ENCODE peak calls at places on chromosomes 11 and 22, in six cellular contexts. One of them, this sample, is unnamed.

GRCh38 chr11:73384871-73385692 is 8.9 kb downstream of the RELT start:
- DNase-seq in spleen: peak
- DNase-seq in ascending aorta: peak
- DNase-seq in LNCaP clone FGC: no peak
- DNase-seq in naive thymus-derived CD4-positive, alpha-beta T cell: no peak
- DNase-seq in tibial artery: no peak
- DNase-seq in this sample: no peak

GRCh38 chr11:110176366-110177056 is 83.3 kb downstream of the ZC3H12C start:
- DNase-seq in ascending aorta: no peak
- DNase-seq in naive thymus-derived CD4-positive, alpha-beta T cell: no peak
- DNase-seq in tibial artery: no peak
- DNase-seq in LNCaP clone FGC: no peak
- DNase-seq in spleen: peak
- DNase-seq in this sample: no peak

GRCh38 chr11:13364388-13364787 is 86.8 kb downstream of the BMAL1 start:
- DNase-seq in ascending aorta: no peak
- DNase-seq in naive thymus-derived CD4-positive, alpha-beta T cell: no peak
- DNase-seq in spleen: no peak
- DNase-seq in LNCaP clone FGC: no peak
- DNase-seq in tibial artery: no peak
- DNase-seq in this sample: peak

GRCh38 chr11:119805663-119806062 is 76.7 kb upstream of the NECTIN1 start:
- DNase-seq in spleen: peak
- DNase-seq in tibial artery: no peak
- DNase-seq in naive thymus-derived CD4-positive, alpha-beta T cell: no peak
- DNase-seq in LNCaP clone FGC: no peak
- DNase-seq in ascending aorta: no peak
- DNase-seq in this sample: no peak

GRCh38 chr11:19723572-19724342 is 11.1 kb downstream of the NAV2 start:
- DNase-seq in LNCaP clone FGC: no peak
- DNase-seq in tibial artery: peak
- DNase-seq in ascending aorta: peak
- DNase-seq in naive thymus-derived CD4-positive, alpha-beta T cell: peak
- DNase-seq in spleen: no peak
- DNase-seq in this sample: peak

GRCh38 chr11:56842829-56843794 is 94.6 kb upstream of the OR9G4 start:
- DNase-seq in spleen: no peak
- DNase-seq in tibial artery: no peak
- DNase-seq in LNCaP clone FGC: no peak
- DNase-seq in ascending aorta: no peak
- DNase-seq in naive thymus-derived CD4-positive, alpha-beta T cell: no peak
- DNase-seq in this sample: peak

GRCh38 chr11:118870396-118871343 is 13.0 kb upstream of the CXCR5 start:
- DNase-seq in naive thymus-derived CD4-positive, alpha-beta T cell: peak
- DNase-seq in tibial artery: peak
- DNase-seq in ascending aorta: peak
- DNase-seq in LNCaP clone FGC: peak
- DNase-seq in spleen: peak
- DNase-seq in this sample: no peak

GRCh38 chr11:88281317-88281712 is 56.2 kb downstream of the CTSC start:
- DNase-seq in LNCaP clone FGC: no peak
- DNase-seq in ascending aorta: no peak
- DNase-seq in naive thymus-derived CD4-positive, alpha-beta T cell: no peak
- DNase-seq in spleen: no peak
- DNase-seq in tibial artery: no peak
- DNase-seq in this sample: no peak

GRCh38 chr11:14969922-14970323 is 2.2 kb downstream of the CALCA start:
- DNase-seq in ascending aorta: no peak
- DNase-seq in tibial artery: no peak
- DNase-seq in spleen: peak
- DNase-seq in LNCaP clone FGC: no peak
- DNase-seq in naive thymus-derived CD4-positive, alpha-beta T cell: peak
- DNase-seq in this sample: no peak

GRCh38 chr11:66598993-66599392 is 6.0 kb downstream of the CCS start:
- DNase-seq in ascending aorta: no peak
- DNase-seq in naive thymus-derived CD4-positive, alpha-beta T cell: no peak
- DNase-seq in tibial artery: no peak
- DNase-seq in LNCaP clone FGC: no peak
- DNase-seq in spleen: peak
- DNase-seq in this sample: no peak

GRCh38 chr11:47948137-47948536 is 32.2 kb upstream of the PTPRJ start:
- DNase-seq in ascending aorta: no peak
- DNase-seq in LNCaP clone FGC: no peak
- DNase-seq in tibial artery: no peak
- DNase-seq in naive thymus-derived CD4-positive, alpha-beta T cell: no peak
- DNase-seq in spleen: no peak
- DNase-seq in this sample: no peak

DNA sequence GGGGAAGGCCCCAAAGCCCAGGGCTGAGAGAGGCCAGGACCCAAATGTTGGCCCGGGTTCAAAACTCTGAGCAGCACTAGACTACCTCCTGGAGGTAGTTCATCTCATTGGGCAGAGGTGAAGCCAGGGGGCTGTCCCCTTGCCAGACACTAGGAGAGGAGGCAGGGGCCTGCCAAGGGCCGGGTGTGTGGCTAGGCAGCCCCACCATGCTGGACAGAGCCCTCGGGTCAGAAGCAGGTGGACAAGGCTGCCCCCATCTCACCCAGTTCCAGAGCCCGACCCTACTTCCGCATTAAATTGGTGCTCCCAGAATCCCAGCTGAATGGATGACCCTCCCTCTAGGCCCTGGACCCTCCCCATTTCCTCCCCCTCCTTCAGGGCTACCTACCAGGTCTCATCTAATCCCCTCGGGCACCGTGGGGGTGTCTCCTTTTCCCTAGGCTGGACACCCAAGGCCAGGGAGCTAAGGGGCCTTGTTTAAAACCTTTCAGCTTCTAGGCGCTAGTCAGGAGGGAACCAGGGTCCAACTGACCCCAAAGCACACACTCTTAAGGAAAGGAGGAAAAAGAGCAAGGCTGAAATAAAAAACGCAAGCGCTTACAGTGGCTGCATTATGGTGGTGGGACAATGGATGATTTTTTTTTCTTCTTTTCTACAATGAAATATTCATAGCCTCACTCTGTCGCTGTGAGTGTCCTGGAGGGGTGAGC is 72.1 kb upstream of the TCF20 start:
- DNase-seq in LNCaP clone FGC: no peak
- DNase-seq in ascending aorta: no peak
- DNase-seq in naive thymus-derived CD4-positive, alpha-beta T cell: no peak
- DNase-seq in tibial artery: no peak
- DNase-seq in spleen: no peak
- DNase-seq in this sample: no peak
- H3K4me3 ChIP-seq in LNCaP clone FGC: peak
- H3K4me3 ChIP-seq in ascending aorta: peak
- H3K4me3 ChIP-seq in naive thymus-derived CD4-positive, alpha-beta T cell: peak
- H3K4me3 ChIP-seq in tibial artery: peak
- H3K4me3 ChIP-seq in spleen: peak
- H3K4me3 ChIP-seq in this sample: peak

DNA sequence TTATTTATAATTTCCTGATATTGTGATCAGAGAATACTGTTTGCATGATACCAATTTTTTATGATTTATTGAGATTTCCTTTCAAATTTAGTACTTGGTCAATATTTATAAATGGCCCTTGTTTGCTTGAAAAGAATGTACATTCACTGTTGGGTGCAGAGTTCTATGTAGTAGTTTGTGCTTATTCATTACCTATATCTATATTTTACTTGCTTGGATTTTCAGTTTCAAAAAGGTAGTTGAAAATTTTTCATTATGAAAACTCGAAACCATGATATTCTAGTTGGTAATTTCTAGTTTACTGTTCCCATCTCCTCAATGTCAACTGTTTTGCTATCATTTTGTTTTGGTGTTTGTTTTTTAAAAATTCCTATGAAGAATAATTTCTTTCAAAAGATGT is 155.7 kb downstream of the AASDHPPT start:
- DNase-seq in spleen: no peak
- DNase-seq in LNCaP clone FGC: no peak
- DNase-seq in naive thymus-derived CD4-positive, alpha-beta T cell: no peak
- DNase-seq in ascending aorta: no peak
- DNase-seq in tibial artery: no peak
- DNase-seq in this sample: no peak
- H3K4me3 ChIP-seq in spleen: no peak
- H3K4me3 ChIP-seq in LNCaP clone FGC: no peak
- H3K4me3 ChIP-seq in naive thymus-derived CD4-positive, alpha-beta T cell: no peak
- H3K4me3 ChIP-seq in ascending aorta: no peak
- H3K4me3 ChIP-seq in tibial artery: no peak
- H3K4me3 ChIP-seq in this sample: no peak

GRCh38 chr22:35642305-35642741 is 5.9 kb upstream of the APOL6 start:
- DNase-seq in naive thymus-derived CD4-positive, alpha-beta T cell: no peak
- DNase-seq in LNCaP clone FGC: no peak
- DNase-seq in spleen: peak
- DNase-seq in ascending aorta: peak
- DNase-seq in tibial artery: no peak
- DNase-seq in this sample: no peak

GRCh38 chr22:35645646-35646045 is 2.6 kb upstream of the APOL6 start:
- DNase-seq in LNCaP clone FGC: no peak
- DNase-seq in naive thymus-derived CD4-positive, alpha-beta T cell: no peak
- DNase-seq in spleen: peak
- DNase-seq in ascending aorta: peak
- DNase-seq in tibial artery: no peak
- DNase-seq in this sample: no peak

GRCh38 chr22:35648066-35649025 is at the start of gene APOL6:
- DNase-seq in naive thymus-derived CD4-positive, alpha-beta T cell: peak
- DNase-seq in spleen: peak
- DNase-seq in tibial artery: no peak
- DNase-seq in ascending aorta: peak
- DNase-seq in LNCaP clone FGC: no peak
- DNase-seq in this sample: peak

GRCh38 chr22:35641494-35642120 is 6.6 kb upstream of the APOL6 start:
- DNase-seq in tibial artery: no peak
- DNase-seq in spleen: peak
- DNase-seq in naive thymus-derived CD4-positive, alpha-beta T cell: no peak
- DNase-seq in LNCaP clone FGC: no peak
- DNase-seq in ascending aorta: peak
- DNase-seq in this sample: no peak

GRCh38 chr22:35643991-35644390 is 4.3 kb upstream of the APOL6 start:
- DNase-seq in naive thymus-derived CD4-positive, alpha-beta T cell: no peak
- DNase-seq in LNCaP clone FGC: no peak
- DNase-seq in tibial artery: no peak
- DNase-seq in ascending aorta: peak
- DNase-seq in spleen: peak
- DNase-seq in this sample: peak
- H3K4me3 ChIP-seq in naive thymus-derived CD4-positive, alpha-beta T cell: no peak
- H3K4me3 ChIP-seq in LNCaP clone FGC: no peak
- H3K4me3 ChIP-seq in tibial artery: no peak
- H3K4me3 ChIP-seq in ascending aorta: no peak
- H3K4me3 ChIP-seq in spleen: no peak
- H3K4me3 ChIP-seq in this sample: no peak

GRCh38 chr11:76637491-76638266 is 32.9 kb downstream of the LRRC32 start:
- DNase-seq in LNCaP clone FGC: no peak
- DNase-seq in tibial artery: peak
- DNase-seq in ascending aorta: peak
- DNase-seq in naive thymus-derived CD4-positive, alpha-beta T cell: no peak
- DNase-seq in spleen: peak
- DNase-seq in this sample: no peak

GRCh38 chr11:76635991-76636520 is 34.5 kb downstream of the LRRC32 start:
- DNase-seq in LNCaP clone FGC: no peak
- DNase-seq in spleen: no peak
- DNase-seq in tibial artery: no peak
- DNase-seq in naive thymus-derived CD4-positive, alpha-beta T cell: no peak
- DNase-seq in ascending aorta: peak
- DNase-seq in this sample: no peak

GRCh38 chr11:76638267-76639197 is 32.0 kb downstream of the LRRC32 start:
- DNase-seq in naive thymus-derived CD4-positive, alpha-beta T cell: no peak
- DNase-seq in ascending aorta: peak
- DNase-seq in tibial artery: no peak
- DNase-seq in spleen: no peak
- DNase-seq in LNCaP clone FGC: no peak
- DNase-seq in this sample: no peak

GRCh38 chr11:76634934-76635333 is 35.6 kb downstream of the LRRC32 start:
- DNase-seq in LNCaP clone FGC: no peak
- DNase-seq in ascending aorta: no peak
- DNase-seq in spleen: no peak
- DNase-seq in tibial artery: no peak
- DNase-seq in naive thymus-derived CD4-positive, alpha-beta T cell: no peak
- DNase-seq in this sample: no peak

DNA sequence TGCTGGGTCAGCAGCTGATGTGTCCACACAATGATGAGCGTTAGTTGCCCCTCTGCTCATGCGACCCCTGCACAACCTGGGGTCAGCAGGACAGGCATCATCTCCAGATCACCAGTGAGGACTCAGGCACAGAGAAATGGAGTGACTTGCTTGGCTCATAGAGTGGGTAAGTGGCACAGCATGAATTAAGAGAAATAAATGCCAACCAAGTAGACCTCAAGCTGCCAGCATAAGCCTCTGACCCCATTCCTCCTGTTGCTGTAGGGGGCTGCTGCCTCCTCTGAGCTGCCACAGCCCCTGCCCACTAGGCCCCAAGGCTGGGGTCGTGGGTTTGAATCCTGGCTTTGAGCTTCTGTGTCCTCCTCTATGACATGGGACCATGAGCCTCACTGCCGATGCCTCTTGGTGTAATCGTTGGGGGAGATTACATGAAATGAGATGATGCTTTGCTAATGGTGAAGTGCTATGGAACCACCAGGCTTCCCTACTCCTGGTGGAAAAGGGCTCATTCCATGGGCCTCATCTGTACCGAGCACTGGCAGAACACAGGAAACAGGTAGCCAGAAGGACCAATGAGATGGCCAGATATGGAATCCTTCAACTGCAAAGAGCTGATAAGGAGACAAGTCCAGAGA is 33.6 kb downstream of the LRRC32 start:
- DNase-seq in LNCaP clone FGC: no peak
- DNase-seq in spleen: no peak
- DNase-seq in naive thymus-derived CD4-positive, alpha-beta T cell: no peak
- DNase-seq in tibial artery: no peak
- DNase-seq in ascending aorta: peak
- DNase-seq in this sample: no peak
- H3K4me3 ChIP-seq in LNCaP clone FGC: no peak
- H3K4me3 ChIP-seq in spleen: no peak
- H3K4me3 ChIP-seq in naive thymus-derived CD4-positive, alpha-beta T cell: no peak
- H3K4me3 ChIP-seq in tibial artery: no peak
- H3K4me3 ChIP-seq in ascending aorta: no peak
- H3K4me3 ChIP-seq in this sample: no peak

DNA sequence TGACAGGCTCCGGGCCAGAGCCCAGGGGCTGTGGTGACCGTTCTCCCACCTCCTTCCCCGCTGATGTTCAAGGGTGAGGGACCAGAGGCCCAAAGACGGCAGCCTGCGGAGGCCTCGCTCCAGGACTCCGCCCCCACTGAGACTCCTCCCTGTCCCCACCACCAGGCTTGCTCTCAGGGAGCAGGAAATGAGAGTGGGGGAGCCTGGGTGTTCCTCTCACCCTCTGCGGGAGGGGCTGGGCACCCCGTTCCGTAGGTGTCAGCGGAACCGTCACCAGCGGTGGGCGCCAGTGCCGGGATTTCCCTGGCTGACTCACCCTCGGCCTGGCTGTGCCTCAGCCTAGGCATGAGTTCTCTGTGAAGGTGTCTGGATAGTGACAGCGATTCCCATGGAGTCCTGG is 15.7 kb downstream of the DAGLA start:
- DNase-seq in tibial artery: peak
- DNase-seq in spleen: peak
- DNase-seq in ascending aorta: peak
- DNase-seq in naive thymus-derived CD4-positive, alpha-beta T cell: peak
- DNase-seq in LNCaP clone FGC: no peak
- DNase-seq in this sample: peak
- H3K4me3 ChIP-seq in tibial artery: peak
- H3K4me3 ChIP-seq in spleen: no peak
- H3K4me3 ChIP-seq in ascending aorta: peak
- H3K4me3 ChIP-seq in naive thymus-derived CD4-positive, alpha-beta T cell: peak
- H3K4me3 ChIP-seq in LNCaP clone FGC: peak
- H3K4me3 ChIP-seq in this sample: no peak